ENCODE peak calls at places on chromosomes 11 and 22, in eight cellular contexts. One of them, this sample, is unnamed.

GRCh38 chr11:68312117-68312779 is at the start of gene LRP5:
- DNase-seq in GM10248: peak; percentile 68
- DNase-seq in foreskin fibroblast: peak; percentile 55
- DNase-seq in OCI-LY7: peak; percentile 16
- DNase-seq in A549: no peak
- DNase-seq in BE2C: peak; percentile 58
- DNase-seq in IMR-90: peak; percentile 10
- DNase-seq in heart left ventricle: no peak
- DNase-seq in this sample: no peak

GRCh38 chr11:69466039-69466438 is 15.4 kb upstream of the LINC01488 start:
- DNase-seq in heart left ventricle: peak; percentile 1
- DNase-seq in foreskin fibroblast: no peak
- DNase-seq in OCI-LY7: no peak
- DNase-seq in IMR-90: no peak
- DNase-seq in BE2C: no peak
- DNase-seq in GM10248: no peak
- DNase-seq in A549: no peak
- DNase-seq in this sample: no peak

GRCh38 chr11:40314327-40314726 is 1145.1 kb downstream of the LRRC4C start:
- DNase-seq in heart left ventricle: no peak
- DNase-seq in BE2C: no peak
- DNase-seq in IMR-90: peak; percentile 43
- DNase-seq in OCI-LY7: no peak
- DNase-seq in foreskin fibroblast: no peak
- DNase-seq in GM10248: no peak
- DNase-seq in A549: no peak
- DNase-seq in this sample: no peak

GRCh38 chr22:49368976-49369725 is 458.5 kb downstream of the BRD1 start:
- DNase-seq in OCI-LY7: no peak
- DNase-seq in IMR-90: no peak
- DNase-seq in A549: peak; percentile 33
- DNase-seq in GM10248: no peak
- DNase-seq in foreskin fibroblast: no peak
- DNase-seq in BE2C: no peak
- DNase-seq in heart left ventricle: no peak
- DNase-seq in this sample: no peak

GRCh38 chr11:118295834-118296454 is 8.6 kb upstream of the CD3E start:
- DNase-seq in A549: no peak
- DNase-seq in foreskin fibroblast: peak; percentile 48
- DNase-seq in GM10248: no peak
- DNase-seq in heart left ventricle: no peak
- DNase-seq in BE2C: no peak
- DNase-seq in OCI-LY7: peak; percentile 67
- DNase-seq in IMR-90: peak; percentile 12
- DNase-seq in this sample: peak; percentile 12

GRCh38 chr22:24564376-24565058 is 8.7 kb downstream of the SNRPD3 start:
- DNase-seq in foreskin fibroblast: peak; percentile 23
- DNase-seq in heart left ventricle: peak; percentile 61
- DNase-seq in GM10248: no peak
- DNase-seq in IMR-90: no peak
- DNase-seq in OCI-LY7: no peak
- DNase-seq in A549: no peak
- DNase-seq in BE2C: no peak
- DNase-seq in this sample: peak; percentile 70

GRCh38 chr11:35893796-35894475 is 49.9 kb upstream of the LDLRAD3 start:
- DNase-seq in foreskin fibroblast: peak; percentile 64
- DNase-seq in IMR-90: peak; percentile 35
- DNase-seq in A549: no peak
- DNase-seq in OCI-LY7: no peak
- DNase-seq in BE2C: no peak
- DNase-seq in GM10248: no peak
- DNase-seq in heart left ventricle: no peak
- DNase-seq in this sample: peak; percentile 11

GRCh38 chr11:79971255-79971654 is 530.4 kb upstream of the TENM4 start:
- DNase-seq in foreskin fibroblast: no peak
- DNase-seq in OCI-LY7: no peak
- DNase-seq in BE2C: no peak
- DNase-seq in GM10248: no peak
- DNase-seq in A549: no peak
- DNase-seq in IMR-90: no peak
- DNase-seq in heart left ventricle: no peak
- DNase-seq in this sample: no peak

GRCh38 chr11:77672276-77672675 is 34.7 kb upstream of the CLNS1A start:
- DNase-seq in foreskin fibroblast: peak; percentile 92
- DNase-seq in GM10248: no peak
- DNase-seq in A549: peak; percentile 63
- DNase-seq in BE2C: no peak
- DNase-seq in IMR-90: peak; percentile 99
- DNase-seq in OCI-LY7: no peak
- DNase-seq in heart left ventricle: peak; percentile 58
- DNase-seq in this sample: peak; percentile 91

GRCh38 chr11:130908770-130909625 is 7.3 kb downstream of the SNX19 start:
- DNase-seq in A549: no peak
- DNase-seq in IMR-90: peak; percentile 91
- DNase-seq in GM10248: no peak
- DNase-seq in BE2C: no peak
- DNase-seq in heart left ventricle: no peak
- DNase-seq in OCI-LY7: no peak
- DNase-seq in foreskin fibroblast: peak; percentile 83
- DNase-seq in this sample: peak; percentile 79

GRCh38 chr11:73185680-73186293 is 32.3 kb upstream of the P2RY2 start:
- DNase-seq in OCI-LY7: no peak
- DNase-seq in heart left ventricle: no peak
- DNase-seq in GM10248: no peak
- DNase-seq in foreskin fibroblast: peak; percentile 87
- DNase-seq in A549: peak; percentile 79
- DNase-seq in BE2C: no peak
- DNase-seq in IMR-90: peak; percentile 69
- DNase-seq in this sample: peak; percentile 87

GRCh38 chr11:47318166-47318565 is 34.3 kb downstream of the MYBPC3 start:
- DNase-seq in A549: no peak
- DNase-seq in heart left ventricle: no peak
- DNase-seq in GM10248: peak; percentile 15
- DNase-seq in BE2C: no peak
- DNase-seq in OCI-LY7: no peak
- DNase-seq in IMR-90: no peak
- DNase-seq in foreskin fibroblast: no peak
- DNase-seq in this sample: no peak

GRCh38 chr11:66418168-66418985 is 2.5 kb upstream of the NPAS4 start:
- DNase-seq in A549: peak; percentile 76
- DNase-seq in heart left ventricle: peak; percentile 90
- DNase-seq in IMR-90: peak; percentile 97
- DNase-seq in foreskin fibroblast: peak; percentile 95
- DNase-seq in OCI-LY7: peak; percentile 64
- DNase-seq in GM10248: peak; percentile 58
- DNase-seq in BE2C: peak; percentile 82
- DNase-seq in this sample: peak; percentile 96

GRCh38 chr11:72585762-72586590 is 88.2 kb downstream of the PDE2A start:
- DNase-seq in A549: peak; percentile 64
- DNase-seq in OCI-LY7: peak; percentile 81
- DNase-seq in GM10248: peak; percentile 85
- DNase-seq in heart left ventricle: peak; percentile 63
- DNase-seq in foreskin fibroblast: peak; percentile 74
- DNase-seq in IMR-90: peak; percentile 44
- DNase-seq in BE2C: peak; percentile 71
- DNase-seq in this sample: peak; percentile 39

GRCh38 chr22:40329021-40329456 is 17.3 kb upstream of the ADSL start:
- DNase-seq in IMR-90: no peak
- DNase-seq in A549: no peak
- DNase-seq in heart left ventricle: no peak
- DNase-seq in GM10248: no peak
- DNase-seq in OCI-LY7: no peak
- DNase-seq in BE2C: no peak
- DNase-seq in foreskin fibroblast: no peak
- DNase-seq in this sample: no peak

GRCh38 chr22:38080847-38081635 is 2.9 kb downstream of the SLC16A8 start:
- DNase-seq in A549: no peak
- DNase-seq in OCI-LY7: no peak
- DNase-seq in foreskin fibroblast: peak; percentile 66
- DNase-seq in BE2C: peak; percentile 64
- DNase-seq in IMR-90: peak; percentile 14
- DNase-seq in GM10248: no peak
- DNase-seq in heart left ventricle: peak; percentile 58
- DNase-seq in this sample: peak; percentile 21
- TF ChIP-seq CTCF in A549: no peak
- TF ChIP-seq CTCF in OCI-LY7: no peak
- TF ChIP-seq CTCF in foreskin fibroblast: no peak
- TF ChIP-seq CTCF in BE2C: no peak
- TF ChIP-seq CTCF in IMR-90: no peak
- TF ChIP-seq CTCF in GM10248: no peak
- TF ChIP-seq CTCF in heart left ventricle: no peak
- TF ChIP-seq CTCF in this sample: no peak

DNA sequence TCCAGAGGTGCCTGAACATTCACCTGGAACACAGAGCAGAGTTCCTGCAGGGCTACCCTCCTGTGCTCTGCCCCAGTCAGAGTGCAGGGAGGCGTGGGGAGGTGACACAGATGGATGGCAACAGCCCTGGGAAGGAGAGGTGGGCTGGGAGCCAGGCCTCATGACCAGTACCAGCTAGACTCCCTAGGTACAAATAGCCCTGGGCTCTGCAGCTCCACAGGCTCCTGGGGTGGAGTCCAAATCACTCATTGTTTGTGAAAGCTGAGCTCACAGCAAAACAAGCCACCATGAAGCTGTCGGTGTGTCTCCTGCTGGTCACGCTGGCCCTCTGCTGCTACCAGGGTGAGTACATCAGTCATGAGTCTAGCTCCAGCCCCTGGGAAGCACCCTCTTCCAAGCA is at the start of gene SCGB1D2:
- DNase-seq in foreskin fibroblast: no peak
- DNase-seq in BE2C: peak; percentile 10
- DNase-seq in OCI-LY7: no peak
- DNase-seq in A549: peak; percentile 50
- DNase-seq in heart left ventricle: peak; percentile 85
- DNase-seq in IMR-90: no peak
- DNase-seq in GM10248: no peak
- DNase-seq in this sample: no peak
- TF ChIP-seq CTCF in foreskin fibroblast: no peak
- TF ChIP-seq CTCF in BE2C: no peak
- TF ChIP-seq CTCF in OCI-LY7: no peak
- TF ChIP-seq CTCF in A549: no peak
- TF ChIP-seq CTCF in heart left ventricle: no peak
- TF ChIP-seq CTCF in IMR-90: no peak
- TF ChIP-seq CTCF in GM10248: no peak
- TF ChIP-seq CTCF in this sample: no peak

GRCh38 chr11:70569173-70569890 is 171.0 kb downstream of the CTTN start:
- DNase-seq in IMR-90: no peak
- DNase-seq in A549: no peak
- DNase-seq in heart left ventricle: no peak
- DNase-seq in OCI-LY7: no peak
- DNase-seq in GM10248: no peak
- DNase-seq in foreskin fibroblast: no peak
- DNase-seq in BE2C: no peak
- DNase-seq in this sample: no peak

GRCh38 chr11:70566768-70567530 is 168.6 kb downstream of the CTTN start:
- DNase-seq in foreskin fibroblast: no peak
- DNase-seq in heart left ventricle: no peak
- DNase-seq in IMR-90: no peak
- DNase-seq in OCI-LY7: no peak
- DNase-seq in A549: no peak
- DNase-seq in GM10248: no peak
- DNase-seq in BE2C: no peak
- DNase-seq in this sample: no peak

GRCh38 chr11:70569996-70570692 is 171.8 kb downstream of the CTTN start:
- DNase-seq in OCI-LY7: no peak
- DNase-seq in GM10248: no peak
- DNase-seq in foreskin fibroblast: no peak
- DNase-seq in IMR-90: no peak
- DNase-seq in A549: no peak
- DNase-seq in heart left ventricle: no peak
- DNase-seq in BE2C: no peak
- DNase-seq in this sample: no peak

GRCh38 chr11:70567680-70568503 is 169.6 kb downstream of the CTTN start:
- DNase-seq in IMR-90: peak; percentile 10
- DNase-seq in BE2C: no peak
- DNase-seq in GM10248: no peak
- DNase-seq in OCI-LY7: no peak
- DNase-seq in foreskin fibroblast: peak; percentile 52
- DNase-seq in A549: no peak
- DNase-seq in heart left ventricle: peak; percentile 66
- DNase-seq in this sample: peak; percentile 54

GRCh38 chr11:70568504-70569172 is 170.3 kb downstream of the CTTN start:
- DNase-seq in foreskin fibroblast: peak; percentile 61
- DNase-seq in IMR-90: peak; percentile 24
- DNase-seq in OCI-LY7: no peak
- DNase-seq in GM10248: no peak
- DNase-seq in BE2C: no peak
- DNase-seq in heart left ventricle: peak; percentile 65
- DNase-seq in A549: no peak
- DNase-seq in this sample: peak; percentile 41
- TF ChIP-seq CTCF in foreskin fibroblast: peak; percentile 19
- TF ChIP-seq CTCF in IMR-90: no peak
- TF ChIP-seq CTCF in OCI-LY7: no peak
- TF ChIP-seq CTCF in GM10248: no peak
- TF ChIP-seq CTCF in BE2C: peak; percentile 3
- TF ChIP-seq CTCF in heart left ventricle: peak; percentile 33
- TF ChIP-seq CTCF in A549: no peak
- TF ChIP-seq CTCF in this sample: peak; percentile 41

GRCh38 chr11:61545921-61546320 is 35.0 kb downstream of the SYT7 start:
- DNase-seq in A549: no peak
- DNase-seq in heart left ventricle: no peak
- DNase-seq in IMR-90: no peak
- DNase-seq in OCI-LY7: no peak
- DNase-seq in GM10248: no peak
- DNase-seq in foreskin fibroblast: no peak
- DNase-seq in BE2C: no peak
- DNase-seq in this sample: no peak

GRCh38 chr11:61543606-61544306 is 35.2 kb downstream of the LRRC10B start:
- DNase-seq in OCI-LY7: no peak
- DNase-seq in GM10248: no peak
- DNase-seq in foreskin fibroblast: peak; percentile 81
- DNase-seq in BE2C: no peak
- DNase-seq in heart left ventricle: no peak
- DNase-seq in IMR-90: peak; percentile 57
- DNase-seq in A549: peak; percentile 62
- DNase-seq in this sample: peak; percentile 36

GRCh38 chr11:61544466-61544865 is 35.9 kb downstream of the LRRC10B start:
- DNase-seq in IMR-90: no peak
- DNase-seq in BE2C: no peak
- DNase-seq in A549: no peak
- DNase-seq in foreskin fibroblast: peak; percentile 18
- DNase-seq in heart left ventricle: no peak
- DNase-seq in GM10248: no peak
- DNase-seq in OCI-LY7: no peak
- DNase-seq in this sample: no peak

GRCh38 chr11:61546663-61547062 is 34.2 kb downstream of the SYT7 start:
- DNase-seq in A549: no peak
- DNase-seq in BE2C: no peak
- DNase-seq in GM10248: no peak
- DNase-seq in OCI-LY7: no peak
- DNase-seq in foreskin fibroblast: peak; percentile 18
- DNase-seq in heart left ventricle: no peak
- DNase-seq in IMR-90: no peak
- DNase-seq in this sample: no peak

DNA sequence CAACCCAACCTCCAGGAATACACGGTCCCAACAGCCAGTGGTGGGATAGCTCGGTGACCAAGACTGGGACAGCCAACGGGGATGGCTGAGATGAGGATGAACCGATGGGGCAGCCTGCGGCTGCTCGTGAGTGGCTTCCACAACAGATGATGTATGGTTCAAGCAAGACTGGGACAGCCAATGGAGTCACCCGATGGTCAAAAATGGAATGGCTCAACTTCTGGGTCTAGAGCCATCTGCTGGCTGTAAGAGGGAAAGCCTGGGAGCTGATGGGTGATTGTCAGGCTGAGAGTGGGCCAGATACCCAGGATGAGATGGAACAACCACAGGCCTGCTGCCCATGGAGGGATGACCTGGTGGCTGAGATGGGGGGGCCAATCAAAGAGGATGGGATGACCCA is 35.5 kb downstream of the SYT7 start:
- DNase-seq in A549: peak; percentile 42
- DNase-seq in foreskin fibroblast: peak; percentile 19
- DNase-seq in IMR-90: no peak
- DNase-seq in OCI-LY7: no peak
- DNase-seq in heart left ventricle: no peak
- DNase-seq in GM10248: peak; percentile 54
- DNase-seq in BE2C: no peak
- DNase-seq in this sample: no peak
- TF ChIP-seq CTCF in A549: peak; percentile 29
- TF ChIP-seq CTCF in foreskin fibroblast: peak; percentile 44
- TF ChIP-seq CTCF in IMR-90: peak; percentile 35
- TF ChIP-seq CTCF in OCI-LY7: peak; percentile 70
- TF ChIP-seq CTCF in heart left ventricle: peak; percentile 7
- TF ChIP-seq CTCF in GM10248: peak; percentile 15
- TF ChIP-seq CTCF in BE2C: peak; percentile 55
- TF ChIP-seq CTCF in this sample: peak; percentile 38

This sample was measured in AG10803.